ENCODE peak calls at places on chromosomes 11 and 22, in four cellular contexts. N is endothelial cell, K is Caki2, V is neural progenitor cell. F is an unnamed sample.

GRCh38 chr11:47308050-47308823 is 38.3 kb downstream of the MADD start:
- DNase-seq in N (no peak), K (no peak), V (peak), F (no peak)

GRCh38 chr11:61028135-61028729 is 56.8 kb downstream of the CD6 start:
- DNase-seq in N (no peak), K (no peak), V (no peak), F (no peak)

GRCh38 chr11:131904756-131905155 is 534.3 kb downstream of the NTM start:
- DNase-seq in N (no peak), K (no peak), V (peak), F (no peak)

GRCh38 chr11:17887779-17888178 is 125.1 kb downstream of the SERGEF start:
- DNase-seq in N (no peak), K (no peak), V (peak), F (peak)

GRCh38 chr11:112498701-112499100 is 238.0 kb upstream of the PLET1 start:
- DNase-seq in N (no peak), K (peak), V (no peak), F (no peak)

GRCh38 chr11:28701760-28702449 is 593.7 kb downstream of the METTL15 start:
- DNase-seq in N (no peak), K (peak), V (no peak), F (no peak)

GRCh38 chr22:40345271-40345670 is 1.0 kb upstream of the ADSL start:
- DNase-seq in N (no peak), K (peak), V (no peak), F (no peak)

GRCh38 chr22:32661296-32661695 is 140.2 kb upstream of the TIMP3 start:
- DNase-seq in N (no peak), K (no peak), V (no peak), F (no peak)

GRCh38 chr11:1625541-1625940 is 3.6 kb upstream of the KRTAP5-4 start:
- DNase-seq in N (no peak), K (no peak), V (no peak), F (no peak)

GRCh38 chr11:2143652-2144548 is 4.7 kb upstream of the IGF2 start:
- DNase-seq in N (no peak), K (peak), V (peak), F (no peak)

GRCh38 chr22:25627271-25627848 is 62.9 kb downstream of the GRK3 start:
- DNase-seq in N (no peak), K (no peak), V (no peak), F (no peak)

GRCh38 chr11:9060700-9061111 is 30.7 kb downstream of the SCUBE2 start:
- DNase-seq in N (no peak), K (no peak), V (peak), F (no peak)

GRCh38 chr22:36239401-36240171 is at the start of gene APOL2:
- DNase-seq in N (peak), K (peak), V (peak), F (peak)

GRCh38 chr11:62401781-62402180 is 17.1 kb upstream of the SCGB1A1 start:
- DNase-seq in N (no peak), K (no peak), V (no peak), F (no peak)

GRCh38 chr22:37275622-37276021 is 6.7 kb upstream of the CYTH4 start:
- DNase-seq in N (no peak), K (no peak), V (no peak), F (no peak)

GRCh38 chr11:4983851-4984250 is 10.8 kb upstream of the OR51L1 start:
- DNase-seq in N (no peak), K (peak), V (no peak), F (no peak)

GRCh38 chr22:48072777-48073176 is 1310.3 kb downstream of the TBC1D22A start:
- DNase-seq in N (no peak), K (no peak), V (peak), F (no peak)

GRCh38 chr11:14022251-14022650 is 59.7 kb downstream of the SPON1 start:
- DNase-seq in N (no peak), K (no peak), V (no peak), F (no peak)

GRCh38 chr22:44098021-44098739 is 74.1 kb downstream of the PARVB start:
- DNase-seq in N (no peak), K (no peak), V (no peak), F (no peak)

GRCh38 chr22:46587492-46588278 is 32.5 kb upstream of the GRAMD4 start:
- DNase-seq in N (no peak), K (no peak), V (no peak), F (no peak)

GRCh38 chr11:130448039-130448415 is 418 bp upstream of the ADAMTS15 start:
- DNase-seq in N (no peak), K (no peak), V (no peak), F (no peak)

GRCh38 chr11:129457321-129457720 is 81.7 kb downstream of the BARX2 start:
- DNase-seq in N (no peak), K (no peak), V (no peak), F (no peak)

GRCh38 chr11:118522571-118523072 is 4.7 kb upstream of the TTC36 start:
- DNase-seq in N (peak), K (peak), V (peak), F (peak)

GRCh38 chr11:24478718-24479117 is 18.1 kb upstream of the LUZP2 start:
- DNase-seq in N (no peak), K (no peak), V (no peak), F (no peak)

F was measured in WERI-Rb-1.